ENCODE peak calls at places on chromosomes 11 and 22, in eight cellular contexts. H is PC-3; V is HFFc6; P is activated T-cell treated with anti-CD3 and anti-CD28 coated beads, Interleukin-2, amount 50 U/mL, for 72 hours; S is retinal pigment epithelial cell; A is activated CD8-positive, alpha-beta memory T cell treated with anti-CD3 and anti-CD28 coated beads, Interleukin-2, amount 10 ng/mL, durations not matched to agents 7 days and 5 days; E is stimulated activated CD8-positive, alpha-beta memory T cell treated with anti-CD3 and anti-CD28 coated beads, Interleukin-4, amount 100 ng/mL, for 48 hours; X is AG09309. K is an unnamed sample.

GRCh38 chr11:92642146-92642919 is 327.1 kb upstream of the MTNR1B start:
- DNase-seq in P (no peak), A (no peak), H (no peak), X (no peak), S (no peak), V (no peak), E (no peak), K (no peak)

GRCh38 chr11:77179048-77179447 is 51.0 kb downstream of the MYO7A start:
- DNase-seq in A (no peak), X (no peak), H (no peak), E (no peak), P (no peak), V (no peak), S (no peak), K (no peak)

GRCh38 chr22:29311468-29312217 is 3.9 kb downstream of the RASL10A start:
- DNase-seq in E (no peak), V (no peak), S (no peak), H (no peak), A (no peak), X (no peak), P (no peak), K (no peak)

GRCh38 chr11:36376315-36376887 is 80.3 kb downstream of the PRR5L start:
- DNase-seq in S (no peak), A (no peak), H (no peak), P (no peak), X (no peak), E (peak), V (peak), K (no peak)

GRCh38 chr11:103659138-103659734 is 377.2 kb upstream of the DDI1 start:
- DNase-seq in S (no peak), A (no peak), E (no peak), H (peak), X (no peak), P (no peak), V (peak), K (no peak)

GRCh38 chr22:25172153-25172552 is 27.5 kb upstream of the CRYBB3 start:
- DNase-seq in X (no peak), P (peak), H (peak), S (no peak), E (peak), V (no peak), A (peak), K (no peak)

GRCh38 chr22:32103648-32104326 is 55.3 kb downstream of the C22orf42 start:
- DNase-seq in P (no peak), S (no peak), X (no peak), H (peak), A (no peak), V (peak), E (no peak), K (no peak)

GRCh38 chr22:50670914-50671538 is 1.6 kb upstream of the SHANK3 start:
- DNase-seq in A (no peak), V (no peak), P (no peak), X (no peak), S (no peak), H (no peak), E (no peak), K (no peak)

GRCh38 chr22:44648085-44648820 is 53.8 kb upstream of the PRR5 start:
- DNase-seq in V (no peak), E (no peak), X (no peak), P (no peak), A (no peak), S (no peak), H (no peak), K (no peak)

GRCh38 chr11:1041471-1041870 is 5.0 kb upstream of the MUC6 start:
- DNase-seq in H (peak), P (no peak), X (no peak), E (no peak), S (no peak), A (no peak), V (no peak), K (no peak)

GRCh38 chr22:46072030-46072881 is 78.1 kb upstream of the PPARA start:
- DNase-seq in E (peak), X (no peak), H (peak), S (no peak), P (peak), A (peak), V (peak), K (no peak)

GRCh38 chr11:7512525-7513209 is 1.1 kb upstream of the PPFIBP2 start:
- DNase-seq in E (no peak), V (no peak), X (peak), H (no peak), S (no peak), P (peak), A (no peak), K (no peak)

GRCh38 chr11:38766796-38767195 is 2168.8 kb upstream of the RAG2 start:
- DNase-seq in A (no peak), S (no peak), E (no peak), P (no peak), H (peak), V (no peak), X (no peak), K (no peak)

GRCh38 chr11:35914824-35915223 is 29.0 kb upstream of the LDLRAD3 start:
- DNase-seq in S (no peak), V (no peak), A (no peak), X (no peak), E (no peak), P (no peak), H (no peak), K (no peak)

GRCh38 chr11:60769273-60769672 is 12.6 kb downstream of the MS4A15 start:
- DNase-seq in S (no peak), V (no peak), H (no peak), X (no peak), E (no peak), P (no peak), A (no peak), K (no peak)

GRCh38 chr11:86502137-86502536 is 127.5 kb downstream of the CCDC81 start:
- DNase-seq in S (no peak), P (no peak), X (no peak), E (no peak), H (peak), V (no peak), A (no peak), K (no peak)

GRCh38 chr11:15967966-15968365 is 388.4 kb downstream of the SOX6 start:
- DNase-seq in P (no peak), E (no peak), X (no peak), A (no peak), S (no peak), H (no peak), V (no peak), K (no peak)

GRCh38 chr11:44235765-44236201 is 74.2 kb downstream of the ALX4 start:
- DNase-seq in H (no peak), X (no peak), E (no peak), S (no peak), A (no peak), P (no peak), V (no peak), K (no peak)

GRCh38 chr11:113531575-113532451 is 56.6 kb upstream of the DRD2 start:
- DNase-seq in P (no peak), A (no peak), X (no peak), S (no peak), E (no peak), H (no peak), V (no peak), K (no peak)

GRCh38 chr11:10387209-10388083 is 67.6 kb upstream of the AMPD3 start:
- DNase-seq in S (no peak), V (peak), X (peak), E (no peak), P (no peak), A (no peak), H (peak), K (no peak)

GRCh38 chr11:117663389-117663788 is 133.6 kb downstream of the DSCAML1 start:
- DNase-seq in P (no peak), H (no peak), X (no peak), A (no peak), S (no peak), E (no peak), V (no peak), K (no peak)

GRCh38 chr11:57217053-57217452 is 20.0 kb downstream of the APLNR start:
- DNase-seq in V (no peak), E (no peak), P (no peak), H (no peak), A (no peak), X (no peak), S (no peak), K (no peak)

GRCh38 chr11:58923300-58923788 is 15.9 kb upstream of the GLYATL1 start:
- DNase-seq in X (no peak), P (peak), V (peak), A (no peak), S (no peak), H (peak), E (no peak), K (no peak)

GRCh38 chr11:68353669-68354068 is 41.3 kb downstream of the LRP5 start:
- DNase-seq in E (no peak), A (no peak), P (no peak), V (no peak), H (no peak), X (no peak), S (no peak), K (no peak)

GRCh38 chr11:10862446-10862845 is 4.6 kb upstream of the ZBED5 start:
- DNase-seq in P (no peak), S (no peak), H (no peak), V (no peak), A (no peak), X (no peak), E (no peak), K (no peak)

GRCh38 chr11:1219446-1219835 is 3.4 kb upstream of the MUC5B start:
- DNase-seq in X (no peak), S (no peak), P (no peak), A (no peak), V (no peak), E (no peak), H (no peak), K (no peak)

GRCh38 chr11:9664276-9665171 is 647 bp downstream of the SWAP70 start:
- DNase-seq in P (peak), V (peak), E (peak), X (no peak), A (peak), S (no peak), H (peak), K (no peak)

GRCh38 chr22:28710112-28710888 is 30.7 kb upstream of the TTC28 start:
- DNase-seq in X (peak), S (no peak), P (no peak), H (peak), A (no peak), V (peak), E (no peak), K (no peak)

GRCh38 chr11:102318469-102318868 is 1.2 kb downstream of the BIRC3 start:
- DNase-seq in E (peak), H (peak), P (peak), V (no peak), A (peak), X (no peak), S (no peak), K (no peak)

GRCh38 chr11:62116458-62116857 is 7.4 kb upstream of the INCENP start:
- DNase-seq in H (peak), S (no peak), E (peak), V (no peak), P (no peak), X (no peak), A (no peak), K (no peak)

GRCh38 chr22:27881404-27881803 is 37.7 kb downstream of the PITPNB start:
- DNase-seq in H (no peak), V (no peak), E (no peak), P (no peak), X (no peak), A (no peak), S (peak), K (no peak)

GRCh38 chr11:19819148-19819547 is 106.5 kb downstream of the NAV2 start:
- DNase-seq in H (no peak), A (no peak), E (no peak), V (no peak), P (no peak), S (no peak), X (no peak), K (no peak)

GRCh38 chr11:58912124-58912523 is 27.2 kb upstream of the GLYATL1 start:
- DNase-seq in P (no peak), X (no peak), E (no peak), A (no peak), V (peak), H (peak), S (no peak), K (no peak)

GRCh38 chr11:65003282-65003681 is 6.5 kb upstream of the BATF2 start:
- DNase-seq in S (no peak), H (peak), A (no peak), P (no peak), E (no peak), V (peak), X (no peak), K (no peak)

GRCh38 chr22:25741692-25742626 is at the start of gene MYO18B:
- DNase-seq in S (no peak), E (no peak), H (no peak), V (no peak), X (no peak), P (no peak), A (no peak), K (no peak)

GRCh38 chr22:41401781-41402648 is 20.3 kb downstream of the TEF start:
- DNase-seq in H (peak), X (peak), P (no peak), E (no peak), A (no peak), S (peak), V (peak), K (no peak)

GRCh38 chr11:368414-369335 is 624 bp upstream of the B4GALNT4 start:
- DNase-seq in H (peak), P (no peak), S (no peak), A (no peak), V (no peak), X (no peak), E (no peak), K (no peak)

GRCh38 chr11:61776561-61777075 is 15.8 kb downstream of the TMEM258 start:
- DNase-seq in P (peak), E (peak), H (peak), X (no peak), V (peak), S (no peak), A (peak), K (no peak)

K was measured in iPS DF 6.9.